ENCODE peak calls at places on chromosomes 13 and 19, in eight cellular contexts. M is heart left ventricle; O is DND-41; L is mesendoderm; K is cardiac muscle cell; Y is effector memory CD4-positive, alpha-beta T cell; E is pancreas; G is CD8-positive, alpha-beta T cell. I is an unnamed sample. For H3K4me1, the result is how much of the 10 kb centered on the place peaks cover.

GRCh38 chr13:86082116-86082515 is 282.9 kb upstream of the SLITRK6 start:
- DNase-seq in M (no peak), O (no peak), L (no peak), K (no peak), Y (no peak), E (no peak), G (no peak), I (no peak)

GRCh38 chr13:75415720-75416119 is 66.2 kb downstream of the TBC1D4 start:
- DNase-seq in M (no peak), O (no peak), L (no peak), K (peak), Y (no peak), E (no peak), G (no peak), I (peak)

GRCh38 chr13:74747186-74747955 is 613.2 kb upstream of the KLF12 start:
- DNase-seq in M (no peak), O (no peak), L (no peak), K (no peak), Y (no peak), E (no peak), G (no peak), I (peak)

GRCh38 chr19:49528211-49528771 is 488 bp downstream of the RCN3 start:
- DNase-seq in M (no peak), O (no peak), L (peak), K (peak), Y (no peak), E (no peak), G (no peak), I (no peak)

GRCh38 chr13:21934309-21934708 is 263.4 kb downstream of the FGF9 start:
- DNase-seq in M (no peak), O (no peak), L (no peak), K (no peak), Y (no peak), E (no peak), G (no peak), I (no peak)

GRCh38 chr13:42658019-42658418 is 84.1 kb downstream of the TNFSF11 start:
- DNase-seq in M (no peak), O (no peak), L (peak), K (no peak), Y (no peak), E (no peak), G (no peak), I (no peak)

GRCh38 chr19:18542936-18543813 is at the start of gene FKBP8:
- DNase-seq in M (peak), O (peak), L (peak), K (peak), Y (peak), E (peak), G (peak), I (peak)

GRCh38 chr19:8390617-8390981 is 439 bp downstream of the RAB11B start:
- DNase-seq in M (peak), O (peak), L (peak), K (peak), Y (peak), E (peak), G (peak), I (peak)

GRCh38 chr19:36152061-36152885 is at the start of gene COX7A1:
- DNase-seq in M (peak), O (no peak), L (no peak), K (peak), Y (no peak), E (peak), G (no peak), I (peak)

GRCh38 chr19:508204-509150 is 1.2 kb downstream of the TPGS1 start:
- DNase-seq in M (no peak), O (no peak), L (no peak), K (no peak), Y (no peak), E (no peak), G (peak), I (no peak)

GRCh38 chr19:9538183-9539058 is at the start of gene ZNF426:
- DNase-seq in M (peak), O (peak), L (peak), K (peak), Y (peak), E (peak), G (peak), I (peak)

GRCh38 chr13:50643055-50643454 is 200.4 kb downstream of the DLEU7 start:
- DNase-seq in M (no peak), O (no peak), L (no peak), K (no peak), Y (no peak), E (no peak), G (no peak), I (no peak)

GRCh38 chr19:14139944-14140343 is 3.6 kb upstream of the ASF1B start:
- DNase-seq in M (peak), O (no peak), L (no peak), K (peak), Y (no peak), E (no peak), G (no peak), I (peak)

GRCh38 chr19:52963229-52963760 is 614 bp upstream of the ZNF816 start:
- DNase-seq in M (peak), O (no peak), L (no peak), K (no peak), Y (no peak), E (no peak), G (no peak), I (no peak)

GRCh38 chr13:105732946-105733529 is 802.4 kb downstream of the EFNB2 start:
- DNase-seq in M (no peak), O (no peak), L (no peak), K (no peak), Y (no peak), E (no peak), G (no peak), I (no peak)

GRCh38 chr19:2540646-2541454 is 64.9 kb downstream of the GADD45B start:
- DNase-seq in M (peak), O (no peak), L (peak), K (peak), Y (no peak), E (peak), G (no peak), I (peak)

GRCh38 chr19:51688665-51689571 is 4.2 kb upstream of the SPACA6 start:
- DNase-seq in M (peak), O (no peak), L (peak), K (peak), Y (no peak), E (peak), G (no peak), I (peak)

GRCh38 chr19:4352701-4353121 is 9.3 kb downstream of the MPND start:
- DNase-seq in M (no peak), O (peak), L (peak), K (peak), Y (peak), E (no peak), G (peak), I (peak)

GRCh38 chr13:33112745-33113144 is 96.5 kb downstream of the KL start:
- DNase-seq in M (no peak), O (no peak), L (no peak), K (no peak), Y (no peak), E (no peak), G (no peak), I (no peak)

GRCh38 chr19:19544257-19545127 is 6.4 kb downstream of the CILP2 start:
- DNase-seq in M (no peak), O (no peak), L (no peak), K (no peak), Y (no peak), E (no peak), G (no peak), I (no peak)

GRCh38 chr13:107842562-107843180 is 372.7 kb downstream of the LIG4 start:
- DNase-seq in M (no peak), O (no peak), L (peak), K (peak), Y (no peak), E (no peak), G (no peak), I (no peak)

GRCh38 chr19:55484571-55485438 is at the start of gene NAT14:
- DNase-seq in M (peak), O (peak), L (peak), K (peak), Y (peak), E (peak), G (peak), I (peak)

GRCh38 chr13:73464758-73465628 is 406.2 kb downstream of the KLF5 start:
- DNase-seq in M (no peak), O (no peak), L (no peak), K (no peak), Y (no peak), E (no peak), G (no peak), I (peak)

GRCh38 chr19:33487901-33488817 is 33.4 kb downstream of the PEPD start:
- DNase-seq in M (no peak), O (no peak), L (no peak), K (no peak), Y (no peak), E (no peak), G (no peak), I (peak)

GRCh38 chr13:35475960-35476943 is at the start of gene MAB21L1:
- DNase-seq in M (no peak), O (no peak), L (peak), K (peak), Y (no peak), E (no peak), G (no peak), I (peak)

GRCh38 chr13:23765531-23765930 is 123.7 kb downstream of the MIPEP start:
- DNase-seq in M (no peak), O (no peak), L (no peak), K (no peak), Y (no peak), E (no peak), G (no peak), I (no peak)

GRCh38 chr13:67829641-67830040 is 599.5 kb upstream of the PCDH9 start:
- DNase-seq in M (no peak), O (no peak), L (peak), K (no peak), Y (no peak), E (no peak), G (no peak), I (peak)

GRCh38 chr19:2578391-2578826 is 102.5 kb downstream of the GADD45B start:
- DNase-seq in M (no peak), O (no peak), L (peak), K (peak), Y (no peak), E (no peak), G (no peak), I (peak)

GRCh38 chr19:812819-813358 is 8.9 kb downstream of the PLPPR3 start:
- DNase-seq in M (peak), O (no peak), L (no peak), K (no peak), Y (no peak), E (no peak), G (peak), I (no peak)

GRCh38 chr13:108274718-108275117 is 5.2 kb downstream of the TNFSF13B start:
- DNase-seq in M (no peak), O (no peak), L (no peak), K (no peak), Y (no peak), E (no peak), G (no peak), I (no peak)

GRCh38 chr13:84542348-84542747 is 660.1 kb upstream of the SLITRK1 start:
- DNase-seq in M (no peak), O (no peak), L (no peak), K (no peak), Y (no peak), E (no peak), G (no peak), I (no peak)
- H3K4me1 ChIP-seq in M (under half), O (under half), L (under half), K (under half), Y (under half), E (under half), G (under half), I (under half)

GRCh38 chr13:112885242-112885781 is 83.7 kb upstream of the MCF2L start:
- DNase-seq in M (no peak), O (no peak), L (no peak), K (no peak), Y (no peak), E (no peak), G (no peak), I (no peak)

GRCh38 chr13:112883241-112883945 is 85.6 kb upstream of the MCF2L start:
- DNase-seq in M (no peak), O (no peak), L (no peak), K (no peak), Y (no peak), E (no peak), G (no peak), I (no peak)

GRCh38 chr13:112887557-112887991 is 81.4 kb upstream of the MCF2L start:
- DNase-seq in M (no peak), O (no peak), L (no peak), K (no peak), Y (no peak), E (no peak), G (no peak), I (no peak)

GRCh38 chr13:112887151-112887550 is 81.9 kb upstream of the MCF2L start:
- DNase-seq in M (no peak), O (no peak), L (no peak), K (no peak), Y (no peak), E (no peak), G (no peak), I (no peak)

GRCh38 chr13:112885782-112886268 is 83.2 kb upstream of the MCF2L start:
- DNase-seq in M (peak), O (no peak), L (peak), K (peak), Y (no peak), E (peak), G (no peak), I (peak)
- H3K4me3 ChIP-seq in M (peak), O (no peak), L (no peak), K (peak), Y (no peak), E (peak), G (no peak), I (peak)

GRCh38 chr19:47756953-47757608 is 11.7 kb downstream of the NOP53 start:
- DNase-seq in M (no peak), O (no peak), L (no peak), K (no peak), Y (no peak), E (peak), G (no peak), I (no peak)

GRCh38 chr19:47756627-47756929 is 11.2 kb downstream of the NOP53 start:
- DNase-seq in M (no peak), O (no peak), L (no peak), K (no peak), Y (no peak), E (no peak), G (no peak), I (no peak)

GRCh38 chr19:47754206-47755064 is 9.1 kb downstream of the NOP53 start:
- DNase-seq in M (no peak), O (no peak), L (no peak), K (no peak), Y (no peak), E (no peak), G (no peak), I (no peak)

GRCh38 chr19:47755065-47755761 is 9.9 kb downstream of the NOP53 start:
- DNase-seq in M (no peak), O (no peak), L (no peak), K (no peak), Y (no peak), E (no peak), G (no peak), I (no peak)

GRCh38 chr19:47755762-47756626 is 10.6 kb downstream of the NOP53 start:
- DNase-seq in M (no peak), O (no peak), L (no peak), K (no peak), Y (no peak), E (no peak), G (no peak), I (no peak)
- H3K4me1 ChIP-seq in M (under half), O (under half), L (under half), K (under half), Y (under half), E (under half), G (under half), I (under half)

GRCh38 chr13:27396252-27396846 is 28.1 kb upstream of the GTF3A start:
- DNase-seq in M (no peak), O (no peak), L (no peak), K (no peak), Y (no peak), E (no peak), G (no peak), I (no peak)

GRCh38 chr13:27388236-27388635 is 36.2 kb upstream of the GTF3A start:
- DNase-seq in M (no peak), O (no peak), L (peak), K (no peak), Y (no peak), E (no peak), G (no peak), I (no peak)

GRCh38 chr13:27389891-27390290 is 34.5 kb upstream of the GTF3A start:
- DNase-seq in M (no peak), O (no peak), L (no peak), K (no peak), Y (no peak), E (no peak), G (no peak), I (no peak)

GRCh38 chr13:27395007-27395510 is 29.4 kb upstream of the GTF3A start:
- DNase-seq in M (no peak), O (no peak), L (no peak), K (no peak), Y (no peak), E (peak), G (no peak), I (no peak)

DNA sequence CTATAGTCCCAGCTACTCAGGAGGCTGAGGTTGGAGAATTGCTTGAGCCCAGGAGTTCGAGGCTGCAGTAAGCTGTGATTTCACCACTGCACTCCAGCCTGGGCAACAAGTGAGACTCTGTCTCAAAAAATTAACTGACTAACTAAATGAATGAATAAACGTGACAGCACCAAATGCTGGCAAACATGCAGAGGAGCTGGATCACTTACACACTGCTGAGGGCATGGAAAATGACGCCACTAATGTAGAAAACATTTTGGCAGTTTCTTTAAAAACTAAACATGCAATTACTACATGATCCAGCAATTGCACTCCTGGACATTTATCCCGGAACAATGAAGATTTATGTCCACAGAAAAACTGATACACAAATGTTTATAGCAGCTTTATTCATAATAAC is 31.3 kb upstream of the GTF3A start:
- DNase-seq in M (no peak), O (no peak), L (no peak), K (no peak), Y (no peak), E (no peak), G (no peak), I (no peak)
- H3K4me3 ChIP-seq in M (no peak), O (no peak), L (no peak), K (no peak), Y (no peak), E (no peak), G (no peak), I (no peak)

DNA sequence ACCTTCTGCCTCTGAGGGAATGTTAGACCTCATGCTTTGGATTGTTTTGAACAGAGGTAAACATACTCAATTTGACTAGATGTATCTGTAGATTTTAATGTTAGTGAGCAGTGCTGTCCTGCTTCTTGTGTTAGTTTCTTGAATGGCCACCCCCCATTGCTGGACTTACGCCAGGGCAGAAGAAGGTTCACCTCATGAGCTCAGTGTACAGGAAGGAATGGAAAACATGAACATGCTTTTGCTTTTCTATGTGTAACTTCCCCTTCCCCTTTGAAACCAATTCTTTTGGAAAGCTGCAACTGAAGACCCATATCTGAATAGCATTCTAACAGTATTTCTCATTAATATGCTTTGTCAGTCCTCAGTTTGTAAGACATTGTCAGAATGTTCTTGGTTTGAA is 32.3 kb downstream of the WASF3 start:
- DNase-seq in M (no peak), O (no peak), L (no peak), K (peak), Y (no peak), E (no peak), G (no peak), I (no peak)
- H3K4me1 ChIP-seq in M (under half), O (under half), L (under half), K (under half), Y (under half), E (under half), G (under half), I (under half)

GRCh38 chr13:110873639-110874507 is 41.0 kb downstream of the ANKRD10 start:
- DNase-seq in M (no peak), O (no peak), L (no peak), K (no peak), Y (no peak), E (no peak), G (no peak), I (no peak)
- H3K4me3 ChIP-seq in M (peak), O (peak), L (no peak), K (peak), Y (peak), E (peak), G (peak), I (peak)

I was measured in SJCRH30.